ENCODE peak calls at places on chromosomes 5 and 9, in six cellular contexts. B is IMR-90, C is trophoblast cell, S is neuronal stem cell, V is H9, O is H1. J is an unnamed sample.

GRCh38 chr5:76831108-76831447 is 12.2 kb downstream of the F2RL1 start:
- DNase-seq in S (no peak), B (peak; percentile 76), V (no peak), C (peak; percentile 30), O (no peak), J (peak; percentile 90)

GRCh38 chr5:42507451-42508092 is 84.3 kb downstream of the GHR start:
- DNase-seq in O (no peak), B (no peak), S (peak; percentile 44), V (peak; percentile 32), C (no peak), J (no peak)

GRCh38 chr5:154740483-154740882 is 14.7 kb upstream of the LARP1 start:
- DNase-seq in V (no peak), B (peak; percentile 82), C (peak; percentile 72), O (no peak), S (no peak), J (peak; percentile 74)

GRCh38 chr5:138276402-138277054 is 2.1 kb upstream of the GFRA3 start:
- DNase-seq in B (no peak), O (no peak), S (no peak), C (no peak), V (no peak), J (no peak)

GRCh38 chr9:94084314-94084713 is at the start of gene PTPDC1:
- DNase-seq in B (peak; percentile 89), S (peak; percentile 62), O (peak; percentile 47), V (peak; percentile 83), C (no peak), J (peak; percentile 85)

GRCh38 chr9:31908158-31908890 is 476.1 kb upstream of the ACO1 start:
- DNase-seq in V (no peak), C (no peak), S (no peak), B (no peak), O (no peak), J (no peak)

GRCh38 chr9:32589083-32589713 is 16.2 kb upstream of the NDUFB6 start:
- DNase-seq in V (no peak), O (no peak), B (peak; percentile 57), S (no peak), C (no peak), J (peak; percentile 47)

GRCh38 chr9:95031711-95032461 is 285.6 kb downstream of the FANCC start:
- DNase-seq in B (no peak), C (no peak), V (no peak), O (no peak), S (no peak), J (no peak)

GRCh38 chr5:110087829-110088228 is 398.1 kb downstream of the MAN2A1 start:
- DNase-seq in B (no peak), V (no peak), C (no peak), O (no peak), S (no peak), J (peak; percentile 40)

GRCh38 chr5:68086857-68087256 is 128.7 kb upstream of the PIK3R1 start:
- DNase-seq in B (peak; percentile 81), C (no peak), V (no peak), O (no peak), S (no peak), J (peak; percentile 28)

GRCh38 chr9:34515959-34516358 is 6.8 kb downstream of the ENHO start:
- DNase-seq in B (no peak), S (no peak), C (no peak), V (no peak), O (no peak), J (no peak)

GRCh38 chr5:173302546-173303155 is 25.6 kb downstream of the STC2 start:
- DNase-seq in O (no peak), C (peak; percentile 54), B (peak; percentile 82), S (no peak), V (peak; percentile 59), J (peak; percentile 87)

GRCh38 chr5:113546711-113547159 is 33.2 kb downstream of the YTHDC2 start:
- DNase-seq in V (no peak), S (no peak), C (no peak), B (peak; percentile 79), O (no peak), J (peak; percentile 79)

GRCh38 chr9:88995627-88996026 is 4.4 kb downstream of the S1PR3 start:
- DNase-seq in C (no peak), B (no peak), S (no peak), O (no peak), V (no peak), J (no peak)

GRCh38 chr5:96288166-96288844 is 144.7 kb downstream of the PCSK1 start:
- DNase-seq in O (no peak), C (peak; percentile 44), B (no peak), S (no peak), V (no peak), J (no peak)

DNA sequence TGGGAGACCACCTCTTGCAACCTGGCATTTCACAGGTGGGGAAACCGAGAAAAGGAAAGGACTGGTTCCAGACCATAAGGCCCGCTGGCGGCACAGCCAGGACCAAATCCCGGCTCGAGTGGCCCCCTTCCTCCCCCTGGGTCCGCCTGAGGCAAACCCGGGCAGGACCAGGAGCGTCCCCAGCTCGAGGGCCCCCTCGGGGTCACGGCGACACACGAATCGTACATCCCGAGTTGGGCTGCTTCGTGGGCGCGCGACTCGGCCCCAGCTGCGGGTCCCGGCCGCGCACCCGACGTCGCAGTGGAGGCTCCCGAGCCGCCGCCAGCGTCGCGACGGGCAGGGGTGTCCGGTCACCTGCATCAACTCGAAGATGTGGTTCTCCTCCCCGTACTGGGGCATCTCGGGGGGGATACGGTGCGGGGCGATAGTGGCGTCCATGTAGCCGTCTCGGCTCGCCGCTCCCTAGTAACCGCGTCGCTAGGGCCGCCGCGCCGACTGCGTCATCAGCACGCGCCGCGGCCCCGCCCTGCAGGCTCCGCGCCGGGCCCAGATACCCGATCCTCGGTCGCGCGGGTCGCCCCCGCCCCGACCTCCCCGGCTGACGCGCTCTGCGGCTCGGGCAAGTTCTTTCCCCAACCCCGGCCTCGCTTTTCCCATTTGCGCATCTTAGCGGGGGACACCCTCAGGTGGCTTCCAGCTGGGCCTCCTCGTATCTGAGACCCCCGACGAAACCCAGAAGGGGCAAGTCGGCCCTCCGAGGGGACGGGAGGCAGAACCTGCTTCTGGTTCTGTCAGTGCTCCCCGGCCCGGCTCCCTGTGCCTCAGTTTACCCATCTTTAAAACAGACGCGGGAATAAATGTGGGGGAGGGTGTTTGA is at the start of gene AK8:
- DNase-seq in O (no peak), S (peak; percentile 81), B (peak; percentile 66), C (peak; percentile 74), V (peak; percentile 78), J (peak; percentile 79)
- H4K91ac ChIP-seq in O (no peak within 1 kb of the TSS), S (no peak within 1 kb of the TSS), B (peak within 1 kb of the TSS; percentile 88), C (peak within 1 kb of the TSS; percentile 87), V (no peak within 1 kb of the TSS), J (peak within 1 kb of the TSS; percentile 76)

GRCh38 chr5:174732040-174733020 is 7.9 kb downstream of the MSX2 start:
- DNase-seq in O (no peak), V (peak; percentile 59), C (no peak), B (no peak), S (no peak), J (no peak)
- H3K23ac ChIP-seq in O (no peak overlapping the region), V (no peak overlapping the region), C (no peak overlapping the region), B (no peak overlapping the region), S (no peak overlapping the region), J (no peak overlapping the region)

GRCh38 chr9:134180786-134181647 is 16.7 kb upstream of the RNU6ATAC start:
- DNase-seq in B (no peak), V (no peak), S (no peak), O (no peak), C (no peak), J (no peak)
- H4K91ac ChIP-seq in B (no peak overlapping the region), V (no peak overlapping the region), S (peak overlapping the region; percentile 64), O (no peak overlapping the region), C (no peak overlapping the region), J (peak overlapping the region; percentile 90)

GRCh38 chr9:124263800-124264426 is 6.2 kb downstream of the NEK6 start:
- DNase-seq in S (no peak), B (no peak), V (no peak), C (no peak), O (no peak), J (no peak)
- H3K23ac ChIP-seq in S (no peak overlapping the region), B (peak overlapping the region; percentile 51), V (no peak overlapping the region), C (no peak overlapping the region), O (no peak overlapping the region), J (no peak overlapping the region)

GRCh38 chr9:976805-977360 is 428 bp downstream of the DMRT3 start:
- DNase-seq in S (no peak), B (no peak), V (peak; percentile 70), C (no peak), O (no peak), J (no peak)

GRCh38 chr9:975740-976257 is 656 bp upstream of the DMRT3 start:
- DNase-seq in V (no peak), C (no peak), B (no peak), O (no peak), S (no peak), J (no peak)

GRCh38 chr9:976258-976804 is at the start of gene DMRT3:
- DNase-seq in O (no peak), B (no peak), V (peak; percentile 86), S (peak; percentile 59), C (no peak), J (no peak)

GRCh38 chr9:974064-974992 is 2.1 kb upstream of the DMRT3 start:
- DNase-seq in S (peak; percentile 90), O (no peak), V (no peak), B (no peak), C (no peak), J (no peak)

GRCh38 chr9:974993-975739 is 1.3 kb upstream of the DMRT3 start:
- DNase-seq in V (peak; percentile 55), C (no peak), B (no peak), S (no peak), O (no peak), J (no peak)
- H4K91ac ChIP-seq in V (no peak overlapping the region), C (no peak overlapping the region), B (no peak overlapping the region), S (no peak overlapping the region), O (no peak overlapping the region), J (no peak overlapping the region)

GRCh38 chr9:136471802-136472487 is 10.9 kb downstream of the SEC16A start:
- DNase-seq in C (no peak), S (no peak), V (no peak), B (no peak), O (no peak), J (no peak)
- H3K23ac ChIP-seq in C (no peak overlapping the region), S (no peak overlapping the region), V (no peak overlapping the region), B (no peak overlapping the region), O (no peak overlapping the region), J (no peak overlapping the region)

J was measured in mesenchymal stem cell.